ENCODE peak calls at places on chromosomes 3 and 15, in four cellular contexts. G, K, N and H are unnamed samples.

GRCh38 chr3:36193448-36193847 is 186.9 kb upstream of the STAC start:
- DNase-seq in N (no peak), K (no peak), G (no peak), H (no peak)

GRCh38 chr15:87120555-87120954 is 1040.9 kb downstream of the AGBL1 start:
- DNase-seq in G (no peak), K (no peak), N (no peak), H (no peak)

GRCh38 chr3:90007786-90008499 is 900.5 kb downstream of the EPHA3 start:
- DNase-seq in K (no peak), N (no peak), G (peak; percentile 5), H (no peak)

GRCh38 chr3:70989174-70989573 is 594.4 kb downstream of the FOXP1 start:
- DNase-seq in N (no peak), K (no peak), G (peak; percentile 75), H (no peak)

GRCh38 chr3:106688463-106688862 is 688.8 kb upstream of the CCDC54 start:
- DNase-seq in K (no peak), G (peak; percentile 92), N (no peak), H (peak; percentile 53)

GRCh38 chr3:177203689-177204395 is 6.6 kb upstream of the TBL1XR1 start:
- DNase-seq in K (no peak), N (no peak), G (no peak), H (no peak)

GRCh38 chr15:29740692-29741311 is 81.5 kb downstream of the TJP1 start:
- DNase-seq in K (no peak), N (no peak), G (no peak), H (peak; percentile 42)

GRCh38 chr3:154904328-154904727 is 175.8 kb upstream of the MME start:
- DNase-seq in N (peak; percentile 2), K (peak; percentile 32), G (peak; percentile 54), H (peak; percentile 71)

GRCh38 chr3:23807161-23808015 is 1.6 kb downstream of the UBE2E1 start:
- DNase-seq in K (no peak), N (no peak), G (peak; percentile 51), H (peak; percentile 50)

GRCh38 chr3:10189557-10190374 is 25.0 kb downstream of the IRAK2 start:
- DNase-seq in N (no peak), K (no peak), G (peak; percentile 28), H (no peak)

GRCh38 chr3:59605318-59605717 is 555.5 kb upstream of the CFAP20DC start:
- DNase-seq in K (no peak), N (no peak), G (no peak), H (no peak)

GRCh38 chr15:63462053-63462452 is 42.3 kb upstream of the USP3 start:
- DNase-seq in K (no peak), N (no peak), G (peak; percentile 80), H (no peak)

GRCh38 chr3:59518268-59518667 is 468.4 kb upstream of the CFAP20DC start:
- DNase-seq in G (no peak), K (no peak), N (no peak), H (no peak)

GRCh38 chr3:126083511-126083912 is 412 bp downstream of the SLC41A3 start:
- DNase-seq in G (peak; percentile 19), K (peak; percentile 56), N (peak; percentile 26), H (peak; percentile 57)

GRCh38 chr15:69893863-69894262 is 203.9 kb downstream of the TLE3 start:
- DNase-seq in K (no peak), G (peak; percentile 60), N (no peak), H (peak; percentile 80)

GRCh38 chr15:68363353-68363752 is 68.6 kb downstream of the ITGA11 start:
- DNase-seq in G (no peak), N (no peak), K (no peak), H (no peak)

GRCh38 chr15:35737521-35737920 is 191.6 kb upstream of the DPH6 start:
- DNase-seq in K (no peak), G (peak; percentile 33), N (no peak), H (no peak)

GRCh38 chr3:12973827-12974226 is 99.4 kb downstream of the IQSEC1 start:
- DNase-seq in N (no peak), G (no peak), K (no peak), H (no peak)

GRCh38 chr3:159911011-159911663 is 77.5 kb upstream of the IL12A start:
- DNase-seq in N (no peak), G (no peak), K (no peak), H (no peak)

GRCh38 chr15:85706779-85707518 is 87.8 kb downstream of the KLHL25 start:
- DNase-seq in G (peak; percentile 36), N (no peak), K (no peak), H (peak; percentile 49)

GRCh38 chr15:97902140-97902780 is 58.2 kb upstream of the ARRDC4 start:
- DNase-seq in N (no peak), K (no peak), G (peak; percentile 3), H (peak; percentile 38)

GRCh38 chr15:90002428-90002844 is 1.3 kb downstream of the ZNF710 start:
- DNase-seq in K (peak; percentile 61), G (peak; percentile 46), N (no peak), H (peak; percentile 60)

GRCh38 chr3:55501905-55502304 is 14.8 kb upstream of the WNT5A start:
- DNase-seq in G (peak; percentile 55), N (no peak), K (no peak), H (no peak)

GRCh38 chr3:194664857-194665256 is 7.1 kb downstream of the LSG1 start:
- DNase-seq in N (no peak), K (no peak), G (no peak), H (no peak)

GRCh38 chr3:7585052-7585451 is 724.1 kb downstream of the GRM7 start:
- DNase-seq in N (no peak), G (no peak), K (no peak), H (peak; percentile 34)

GRCh38 chr15:72591361-72591760 is 63.1 kb upstream of the GOLGA6B start:
- DNase-seq in G (peak; percentile 81), K (no peak), N (no peak), H (no peak)

GRCh38 chr15:62880278-62880677 is 162.3 kb upstream of the TPM1 start:
- DNase-seq in G (peak; percentile 37), N (no peak), K (no peak), H (no peak)

GRCh38 chr3:24748472-24748871 is 253.8 kb upstream of the THRB start:
- DNase-seq in G (no peak), K (no peak), N (no peak), H (no peak)

GRCh38 chr3:4071481-4072184 is 231.5 kb upstream of the SETMAR start:
- DNase-seq in K (peak; percentile 79), N (peak; percentile 38), G (no peak), H (peak; percentile 79)

GRCh38 chr3:86826292-86826691 is 164.7 kb downstream of the VGLL3 start:
- DNase-seq in K (no peak), G (no peak), N (no peak), H (no peak)

GRCh38 chr15:67743558-67743957 is 81.8 kb upstream of the SKOR1 start:
- DNase-seq in G (no peak), N (no peak), K (no peak), H (no peak)

GRCh38 chr3:11660242-11660641 is 16.5 kb upstream of the VGLL4 start:
- DNase-seq in K (no peak), G (no peak), N (no peak), H (no peak)

GRCh38 chr15:79816565-79816964 is 80.2 kb downstream of the MTHFS start:
- DNase-seq in G (no peak), N (no peak), K (no peak), H (no peak)

GRCh38 chr3:107969994-107970896 is 120.6 kb downstream of the CD47 start:
- DNase-seq in G (peak; percentile 16), N (no peak), K (no peak), H (no peak)

GRCh38 chr15:32799904-32800535 is 82.2 kb downstream of the GREM1 start:
- DNase-seq in G (no peak), K (no peak), N (no peak), H (no peak)
- H3K23ac ChIP-seq in G (no peak overlapping the region), K (no peak overlapping the region), N (no peak overlapping the region), H (no peak overlapping the region)

DNA sequence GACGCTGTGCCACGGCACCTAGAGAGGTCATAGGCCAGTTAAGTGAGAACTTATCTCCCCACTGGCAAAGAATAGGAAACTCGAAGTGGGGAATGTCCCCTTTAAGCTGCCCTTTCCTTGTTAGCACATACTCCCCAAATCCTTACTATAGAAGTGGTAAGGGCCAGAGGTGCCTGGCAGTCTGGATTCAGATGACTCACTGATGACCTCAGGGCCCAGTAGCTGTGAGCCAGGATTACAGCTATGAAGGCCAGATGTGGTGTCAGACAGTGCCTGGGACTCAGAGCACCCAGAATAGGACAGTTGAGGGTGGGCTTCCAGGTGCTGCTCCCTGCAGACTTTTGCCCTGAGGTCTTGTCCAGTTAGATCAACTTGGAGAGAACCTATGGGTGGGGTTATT is 37.7 kb downstream of the PDIA5 start:
- DNase-seq in G (peak; percentile 86), N (no peak), K (no peak), H (peak; percentile 66)
- H2BK5ac ChIP-seq in G (no peak overlapping the region), N (no peak overlapping the region), K (no peak overlapping the region), H (no peak overlapping the region)

DNA sequence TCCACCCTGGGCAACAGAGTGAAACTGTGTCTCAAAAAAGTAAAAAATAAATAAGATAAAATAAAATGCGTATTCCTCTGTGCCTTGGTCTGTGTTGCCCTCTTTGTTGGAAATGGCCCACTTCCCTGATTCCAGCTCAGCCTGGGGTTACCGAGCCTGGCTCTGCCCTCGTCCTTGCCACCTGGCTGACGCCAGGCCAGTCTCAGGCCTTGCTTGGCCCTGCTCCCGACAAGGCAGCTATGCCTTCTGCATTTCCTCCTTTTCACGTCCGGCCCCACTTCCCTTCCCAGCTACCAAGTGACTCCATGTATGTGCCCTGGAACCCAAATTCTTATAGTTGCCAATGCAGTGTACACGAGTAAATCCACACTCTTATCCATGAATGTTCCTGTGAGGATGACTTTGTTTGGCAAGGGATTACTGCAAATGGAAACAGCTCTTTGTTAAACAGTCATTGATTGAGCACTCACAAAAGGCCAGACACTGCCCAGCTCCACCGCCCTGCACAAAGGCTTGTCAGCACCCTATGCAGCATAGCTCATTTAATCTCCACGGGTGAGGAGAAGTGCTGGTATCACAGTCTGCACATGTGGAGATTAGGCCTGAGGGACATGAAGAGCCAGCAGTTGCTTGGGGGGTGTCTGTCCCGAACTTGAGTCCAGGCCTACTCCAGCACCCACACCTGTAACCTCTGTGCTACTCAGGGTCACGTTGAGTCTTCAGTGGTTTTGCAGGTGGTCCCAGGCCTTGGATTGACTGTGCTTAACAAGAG is 25.1 kb downstream of the SPSB4 start:
- DNase-seq in G (no peak), N (peak; percentile 75), K (no peak), H (no peak)
- H3K23ac ChIP-seq in G (no peak overlapping the region), N (no peak overlapping the region), K (no peak overlapping the region), H (no peak overlapping the region)

GRCh38 chr3:174387736-174388135 is 471.4 kb upstream of the NAALADL2 start:
- DNase-seq in K (no peak), G (no peak), N (no peak), H (no peak)
- H2BK5ac ChIP-seq in K (no peak overlapping the region), G (no peak overlapping the region), N (no peak overlapping the region), H (no peak overlapping the region)

DNA sequence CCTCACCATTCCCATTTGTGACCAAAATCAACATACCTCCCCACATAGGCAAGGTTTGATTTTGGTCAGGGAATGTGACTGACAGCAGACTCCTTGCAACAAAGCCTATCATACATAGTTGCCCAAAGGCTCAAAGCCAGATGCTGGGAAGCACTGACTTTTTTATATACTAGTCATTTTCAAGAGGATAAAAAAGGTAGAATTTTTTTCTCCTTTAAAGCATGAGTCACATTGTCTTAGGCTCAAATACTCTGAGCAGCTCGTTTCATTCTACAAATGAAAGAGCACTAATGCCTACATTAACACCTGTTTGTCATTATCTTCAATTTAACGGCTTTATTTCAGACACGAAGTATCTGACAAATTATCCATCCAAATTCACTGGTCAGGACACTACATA is 36.2 kb downstream of the ICE2 start:
- DNase-seq in K (no peak), G (peak; percentile 48), N (no peak), H (no peak)
- H3K23ac ChIP-seq in K (no peak overlapping the region), G (peak overlapping the region; percentile 62), N (no peak overlapping the region), H (no peak overlapping the region)